ENCODE peak calls at places on chromosomes 16 and 17, in six cellular contexts. One of them, this sample, is unnamed.

GRCh38 chr17:41058741-41059140 is 1.2 kb downstream of the KRTAP2-3 start:
- DNase-seq in K562: no peak
- DNase-seq in GM12878: no peak
- DNase-seq in HepG2: peak
- DNase-seq in SK-N-SH: no peak
- DNase-seq in H1: no peak
- DNase-seq in this sample: no peak

GRCh38 chr16:20291807-20292206 is 35.5 kb downstream of the GP2 start:
- DNase-seq in SK-N-SH: no peak
- DNase-seq in H1: no peak
- DNase-seq in HepG2: no peak
- DNase-seq in GM12878: no peak
- DNase-seq in K562: no peak
- DNase-seq in this sample: no peak

GRCh38 chr17:28369684-28370034 is 448 bp downstream of the VTN start:
- DNase-seq in SK-N-SH: no peak
- DNase-seq in H1: no peak
- DNase-seq in GM12878: no peak
- DNase-seq in HepG2: peak
- DNase-seq in K562: no peak
- DNase-seq in this sample: no peak

GRCh38 chr17:2928294-2928890 is 132.2 kb downstream of the RAP1GAP2 start:
- DNase-seq in SK-N-SH: peak
- DNase-seq in K562: no peak
- DNase-seq in GM12878: no peak
- DNase-seq in H1: no peak
- DNase-seq in HepG2: no peak
- DNase-seq in this sample: no peak

GRCh38 chr17:81927653-81928496 is at the start of gene MAFG:
- DNase-seq in GM12878: peak
- DNase-seq in SK-N-SH: peak
- DNase-seq in HepG2: peak
- DNase-seq in H1: peak
- DNase-seq in K562: peak
- DNase-seq in this sample: peak

GRCh38 chr16:8866118-8866883 is 2.5 kb downstream of the CARHSP1 start:
- DNase-seq in SK-N-SH: peak
- DNase-seq in H1: peak
- DNase-seq in GM12878: no peak
- DNase-seq in K562: no peak
- DNase-seq in HepG2: peak
- DNase-seq in this sample: no peak

GRCh38 chr17:39652635-39653315 is 12.4 kb upstream of the TCAP start:
- DNase-seq in HepG2: peak
- DNase-seq in GM12878: no peak
- DNase-seq in H1: no peak
- DNase-seq in K562: no peak
- DNase-seq in SK-N-SH: no peak
- DNase-seq in this sample: no peak

GRCh38 chr17:17628388-17629008 is 37.0 kb upstream of the PEMT start:
- DNase-seq in GM12878: peak
- DNase-seq in HepG2: no peak
- DNase-seq in SK-N-SH: no peak
- DNase-seq in K562: no peak
- DNase-seq in H1: no peak
- DNase-seq in this sample: no peak

GRCh38 chr16:30760577-30761426 is 1.1 kb downstream of the CFAP119 start:
- DNase-seq in K562: no peak
- DNase-seq in H1: no peak
- DNase-seq in SK-N-SH: no peak
- DNase-seq in HepG2: no peak
- DNase-seq in GM12878: no peak
- DNase-seq in this sample: no peak

GRCh38 chr17:75315541-75316243 is 26.5 kb upstream of the SLC25A19 start:
- DNase-seq in HepG2: no peak
- DNase-seq in SK-N-SH: no peak
- DNase-seq in H1: no peak
- DNase-seq in K562: no peak
- DNase-seq in GM12878: no peak
- DNase-seq in this sample: no peak

GRCh38 chr17:61619953-61620352 is 28.9 kb upstream of the NACA2 start:
- DNase-seq in K562: no peak
- DNase-seq in SK-N-SH: no peak
- DNase-seq in HepG2: no peak
- DNase-seq in H1: no peak
- DNase-seq in GM12878: no peak
- DNase-seq in this sample: no peak

GRCh38 chr17:80866050-80866793 is 125.4 kb upstream of the CHMP6 start:
- DNase-seq in GM12878: peak
- DNase-seq in SK-N-SH: peak
- DNase-seq in H1: no peak
- DNase-seq in HepG2: peak
- DNase-seq in K562: peak
- DNase-seq in this sample: peak

GRCh38 chr16:82891918-82892317 is 265.1 kb downstream of the CDH13 start:
- DNase-seq in SK-N-SH: no peak
- DNase-seq in GM12878: no peak
- DNase-seq in HepG2: no peak
- DNase-seq in K562: no peak
- DNase-seq in H1: no peak
- DNase-seq in this sample: no peak

GRCh38 chr17:4136373-4136772 is 6.5 kb downstream of the ZZEF1 start:
- DNase-seq in SK-N-SH: no peak
- DNase-seq in HepG2: no peak
- DNase-seq in GM12878: no peak
- DNase-seq in K562: no peak
- DNase-seq in H1: no peak
- DNase-seq in this sample: no peak

GRCh38 chr16:55944377-55944802 is 69.2 kb upstream of the CES5A start:
- DNase-seq in SK-N-SH: peak
- DNase-seq in GM12878: no peak
- DNase-seq in HepG2: peak
- DNase-seq in K562: peak
- DNase-seq in H1: peak
- DNase-seq in this sample: peak

GRCh38 chr17:9890124-9890523 is 14.9 kb downstream of the RCVRN start:
- DNase-seq in GM12878: no peak
- DNase-seq in K562: peak
- DNase-seq in SK-N-SH: peak
- DNase-seq in HepG2: peak
- DNase-seq in H1: peak
- DNase-seq in this sample: peak

GRCh38 chr17:82862191-82862590 is 22.4 kb upstream of the ZNF750 start:
- DNase-seq in SK-N-SH: no peak
- DNase-seq in HepG2: no peak
- DNase-seq in H1: no peak
- DNase-seq in K562: no peak
- DNase-seq in GM12878: no peak
- DNase-seq in this sample: no peak

GRCh38 chr17:78266771-78267170 is 35.3 kb downstream of the TMEM235 start:
- DNase-seq in GM12878: no peak
- DNase-seq in H1: no peak
- DNase-seq in SK-N-SH: peak
- DNase-seq in HepG2: no peak
- DNase-seq in K562: no peak
- DNase-seq in this sample: no peak

GRCh38 chr17:63222655-63223054 is 223.5 kb downstream of the CYB561 start:
- DNase-seq in GM12878: no peak
- DNase-seq in K562: no peak
- DNase-seq in HepG2: no peak
- DNase-seq in SK-N-SH: no peak
- DNase-seq in H1: no peak
- DNase-seq in this sample: peak

GRCh38 chr16:58460219-58460610 is 39.7 kb upstream of the NDRG4 start:
- DNase-seq in GM12878: no peak
- DNase-seq in H1: no peak
- DNase-seq in HepG2: no peak
- DNase-seq in SK-N-SH: no peak
- DNase-seq in K562: no peak
- DNase-seq in this sample: no peak

GRCh38 chr16:1929105-1929504 is 10.9 kb upstream of the HS3ST6 start:
- DNase-seq in H1: no peak
- DNase-seq in K562: peak
- DNase-seq in SK-N-SH: peak
- DNase-seq in GM12878: no peak
- DNase-seq in HepG2: no peak
- DNase-seq in this sample: peak

GRCh38 chr17:81200695-81201580 is 21.8 kb downstream of the CEP131 start:
- DNase-seq in HepG2: peak
- DNase-seq in GM12878: no peak
- DNase-seq in K562: peak
- DNase-seq in H1: no peak
- DNase-seq in SK-N-SH: peak
- DNase-seq in this sample: peak

GRCh38 chr17:80442305-80442659 is 27.3 kb downstream of the ENDOV start:
- DNase-seq in GM12878: no peak
- DNase-seq in SK-N-SH: no peak
- DNase-seq in H1: no peak
- DNase-seq in K562: no peak
- DNase-seq in HepG2: no peak
- DNase-seq in this sample: no peak

DNA sequence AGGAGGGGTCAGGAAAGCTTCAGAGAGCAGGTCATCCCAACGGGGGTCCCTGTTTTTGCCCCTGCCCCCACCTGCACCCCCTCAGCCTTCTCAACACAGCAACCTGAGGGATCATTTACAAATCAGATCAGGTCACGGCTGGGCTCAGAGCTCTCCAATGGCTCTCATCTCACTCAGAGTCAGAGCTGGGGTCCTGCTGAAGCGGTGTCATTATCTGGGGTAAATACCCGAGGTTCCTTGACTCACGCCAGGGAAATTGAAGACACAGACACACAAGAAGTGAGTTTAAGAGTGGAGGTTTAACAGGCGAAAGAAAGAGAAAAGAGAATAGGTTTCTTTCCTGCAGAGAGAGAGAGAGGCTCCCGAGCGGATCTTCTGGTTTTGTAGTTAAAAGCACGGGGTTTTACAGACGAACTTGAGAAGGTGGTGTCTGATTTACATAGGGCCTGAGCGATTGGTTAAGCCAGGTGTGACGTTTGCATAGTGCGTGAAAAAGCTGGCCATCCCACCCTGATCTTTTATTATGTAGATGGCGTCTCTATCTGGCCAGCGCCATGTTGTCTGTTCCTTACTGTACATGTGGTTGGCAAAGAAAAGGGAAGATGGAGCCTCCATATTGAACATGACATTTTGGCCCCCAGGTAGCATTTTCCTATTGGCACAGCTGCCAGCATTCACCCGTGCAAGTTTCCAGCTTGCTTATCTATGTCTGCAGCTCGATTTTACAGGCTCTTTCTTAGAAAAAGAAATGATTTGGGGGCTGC is 51.4 kb downstream of the WSB1 start:
- DNase-seq in H1: peak
- DNase-seq in K562: peak
- DNase-seq in HepG2: no peak
- DNase-seq in GM12878: no peak
- DNase-seq in SK-N-SH: no peak
- DNase-seq in this sample: no peak
- TF ChIP-seq RAD21 in H1: peak
- TF ChIP-seq RAD21 in K562: no peak
- TF ChIP-seq RAD21 in HepG2: no peak
- TF ChIP-seq RAD21 in GM12878: no peak
- TF ChIP-seq RAD21 in SK-N-SH: no peak
- TF ChIP-seq RAD21 in this sample: no peak

GRCh38 chr16:87316923-87317765 is at the start of gene C16orf95:
- DNase-seq in K562: peak
- DNase-seq in HepG2: peak
- DNase-seq in SK-N-SH: peak
- DNase-seq in H1: peak
- DNase-seq in GM12878: peak
- DNase-seq in this sample: peak
- TF ChIP-seq EP300 in K562: no peak
- TF ChIP-seq EP300 in HepG2: peak
- TF ChIP-seq EP300 in SK-N-SH: no peak
- TF ChIP-seq EP300 in H1: no peak
- TF ChIP-seq EP300 in GM12878: no peak
- TF ChIP-seq EP300 in this sample: no peak

GRCh38 chr16:17817943-17818342 is 347.2 kb upstream of the XYLT1 start:
- DNase-seq in SK-N-SH: no peak
- DNase-seq in HepG2: no peak
- DNase-seq in K562: no peak
- DNase-seq in GM12878: no peak
- DNase-seq in H1: no peak
- DNase-seq in this sample: no peak
- TF ChIP-seq RAD21 in SK-N-SH: no peak
- TF ChIP-seq RAD21 in HepG2: no peak
- TF ChIP-seq RAD21 in K562: no peak
- TF ChIP-seq RAD21 in GM12878: no peak
- TF ChIP-seq RAD21 in H1: no peak
- TF ChIP-seq RAD21 in this sample: no peak

GRCh38 chr17:7405413-7405881 is 1.6 kb upstream of the TMEM256 start:
- DNase-seq in GM12878: no peak
- DNase-seq in K562: peak
- DNase-seq in HepG2: no peak
- DNase-seq in SK-N-SH: peak
- DNase-seq in H1: no peak
- DNase-seq in this sample: no peak

GRCh38 chr17:7405882-7406825 is 1.5 kb upstream of the NLGN2 start:
- DNase-seq in K562: no peak
- DNase-seq in GM12878: no peak
- DNase-seq in H1: no peak
- DNase-seq in SK-N-SH: no peak
- DNase-seq in HepG2: no peak
- DNase-seq in this sample: no peak

GRCh38 chr17:7403043-7403901 is 625 bp downstream of the TMEM256 start:
- DNase-seq in K562: peak
- DNase-seq in H1: no peak
- DNase-seq in GM12878: no peak
- DNase-seq in SK-N-SH: peak
- DNase-seq in HepG2: peak
- DNase-seq in this sample: peak

GRCh38 chr17:7404737-7405412 is 978 bp upstream of the TMEM256 start:
- DNase-seq in HepG2: no peak
- DNase-seq in H1: no peak
- DNase-seq in SK-N-SH: peak
- DNase-seq in K562: peak
- DNase-seq in GM12878: no peak
- DNase-seq in this sample: peak

DNA sequence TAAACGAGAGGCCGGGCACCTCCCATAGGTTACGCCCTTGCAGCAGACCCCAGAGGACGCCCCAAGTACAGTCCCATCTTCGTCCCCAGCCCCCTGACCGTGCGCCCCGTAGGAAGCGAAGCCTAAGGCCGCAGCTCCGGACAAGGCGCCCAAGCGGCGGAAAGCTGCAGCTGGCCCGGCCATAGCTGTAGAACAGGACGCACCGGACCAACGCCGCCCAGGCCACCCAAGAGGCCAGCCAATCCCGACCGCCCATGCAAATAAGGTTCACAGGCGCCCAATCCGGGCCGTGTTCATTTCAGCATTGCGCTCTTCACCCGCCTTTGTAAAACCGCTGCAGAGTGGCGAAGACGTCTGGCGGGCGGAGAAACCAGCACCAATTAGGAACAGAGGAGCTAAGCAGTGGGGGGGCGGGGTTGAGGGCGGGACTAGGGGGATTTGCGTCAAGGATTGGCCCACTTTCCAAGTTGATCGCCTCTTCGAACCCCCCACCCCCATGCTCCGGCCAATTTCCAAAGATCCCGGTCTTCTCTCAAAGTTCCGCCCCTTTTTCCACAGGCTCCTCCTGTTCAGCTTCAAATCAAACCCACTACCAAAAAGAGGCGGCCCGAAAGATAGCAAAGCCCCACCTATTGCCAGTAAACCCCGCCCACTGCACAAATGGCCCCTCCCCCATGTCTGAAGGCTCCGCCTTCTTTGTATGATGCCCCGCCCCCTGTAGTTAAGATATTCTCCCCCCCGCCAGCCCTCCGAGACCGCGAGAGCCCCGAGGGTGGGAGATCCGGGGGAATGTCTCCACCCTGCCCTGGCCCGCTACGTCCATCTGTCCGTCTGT is at the start of gene TMEM256:
- DNase-seq in H1: peak
- DNase-seq in K562: peak
- DNase-seq in GM12878: peak
- DNase-seq in SK-N-SH: peak
- DNase-seq in HepG2: peak
- DNase-seq in this sample: peak
- TF ChIP-seq EP300 in H1: no peak
- TF ChIP-seq EP300 in K562: no peak
- TF ChIP-seq EP300 in GM12878: no peak
- TF ChIP-seq EP300 in SK-N-SH: peak
- TF ChIP-seq EP300 in HepG2: no peak
- TF ChIP-seq EP300 in this sample: no peak